ENCODE peak calls at places on chromosomes 16 and 17, in five cellular contexts. One of them, this sample, is unnamed.

GRCh38 chr17:77822302-77823030 is 136.0 kb upstream of the TNRC6C start:
- DNase-seq in posterior cingulate gyrus: no peak
- DNase-seq in effector memory CD4-positive, alpha-beta T cell: no peak
- DNase-seq in dorsolateral prefrontal cortex: no peak
- DNase-seq in cardiac fibroblast: no peak
- DNase-seq in this sample: no peak

GRCh38 chr17:40027614-40028012 is 12.4 kb downstream of the CSF3 start:
- DNase-seq in posterior cingulate gyrus: no peak
- DNase-seq in effector memory CD4-positive, alpha-beta T cell: no peak
- DNase-seq in dorsolateral prefrontal cortex: no peak
- DNase-seq in cardiac fibroblast: no peak
- DNase-seq in this sample: no peak

GRCh38 chr17:1686086-1686485 is 1.4 kb upstream of the PRPF8 start:
- DNase-seq in posterior cingulate gyrus: no peak
- DNase-seq in effector memory CD4-positive, alpha-beta T cell: no peak
- DNase-seq in dorsolateral prefrontal cortex: no peak
- DNase-seq in cardiac fibroblast: no peak
- DNase-seq in this sample: no peak

GRCh38 chr17:76432712-76433336 is 20.1 kb downstream of the UBE2O start:
- DNase-seq in posterior cingulate gyrus: no peak
- DNase-seq in effector memory CD4-positive, alpha-beta T cell: no peak
- DNase-seq in dorsolateral prefrontal cortex: no peak
- DNase-seq in cardiac fibroblast: peak
- DNase-seq in this sample: no peak

GRCh38 chr16:85735225-85735722 is 15.6 kb downstream of the C16orf74 start:
- DNase-seq in posterior cingulate gyrus: no peak
- DNase-seq in effector memory CD4-positive, alpha-beta T cell: peak
- DNase-seq in dorsolateral prefrontal cortex: no peak
- DNase-seq in cardiac fibroblast: no peak
- DNase-seq in this sample: no peak

GRCh38 chr16:85485379-85485778 is 127.7 kb upstream of the GSE1 start:
- DNase-seq in posterior cingulate gyrus: peak
- DNase-seq in effector memory CD4-positive, alpha-beta T cell: no peak
- DNase-seq in dorsolateral prefrontal cortex: peak
- DNase-seq in cardiac fibroblast: no peak
- DNase-seq in this sample: no peak

GRCh38 chr16:26857371-26857770 is 209.4 kb upstream of the C16orf82 start:
- DNase-seq in posterior cingulate gyrus: no peak
- DNase-seq in effector memory CD4-positive, alpha-beta T cell: no peak
- DNase-seq in dorsolateral prefrontal cortex: no peak
- DNase-seq in cardiac fibroblast: no peak
- DNase-seq in this sample: no peak

GRCh38 chr17:78597923-78598545 is 20.8 kb upstream of the DNAH17 start:
- DNase-seq in posterior cingulate gyrus: no peak
- DNase-seq in effector memory CD4-positive, alpha-beta T cell: no peak
- DNase-seq in dorsolateral prefrontal cortex: no peak
- DNase-seq in cardiac fibroblast: peak
- DNase-seq in this sample: no peak

GRCh38 chr16:2663553-2664521 is 18.5 kb upstream of the KCTD5 start:
- DNase-seq in posterior cingulate gyrus: no peak
- DNase-seq in effector memory CD4-positive, alpha-beta T cell: no peak
- DNase-seq in dorsolateral prefrontal cortex: no peak
- DNase-seq in cardiac fibroblast: peak
- DNase-seq in this sample: no peak

GRCh38 chr16:87138868-87139267 is 178.3 kb downstream of the C16orf95 start:
- DNase-seq in posterior cingulate gyrus: no peak
- DNase-seq in effector memory CD4-positive, alpha-beta T cell: no peak
- DNase-seq in dorsolateral prefrontal cortex: no peak
- DNase-seq in cardiac fibroblast: no peak
- DNase-seq in this sample: no peak

GRCh38 chr16:81238296-81239011 is at the start of gene BCO1:
- DNase-seq in posterior cingulate gyrus: no peak
- DNase-seq in effector memory CD4-positive, alpha-beta T cell: no peak
- DNase-seq in dorsolateral prefrontal cortex: no peak
- DNase-seq in cardiac fibroblast: peak
- DNase-seq in this sample: no peak

GRCh38 chr16:89575247-89576172 is at the start of gene CPNE7:
- DNase-seq in posterior cingulate gyrus: no peak
- DNase-seq in effector memory CD4-positive, alpha-beta T cell: no peak
- DNase-seq in dorsolateral prefrontal cortex: no peak
- DNase-seq in cardiac fibroblast: no peak
- DNase-seq in this sample: peak

GRCh38 chr16:13594798-13595197 is 325.2 kb upstream of the ERCC4 start:
- DNase-seq in posterior cingulate gyrus: no peak
- DNase-seq in effector memory CD4-positive, alpha-beta T cell: no peak
- DNase-seq in dorsolateral prefrontal cortex: no peak
- DNase-seq in cardiac fibroblast: no peak
- DNase-seq in this sample: no peak

GRCh38 chr17:45136846-45137560 is 1.5 kb downstream of the ACBD4 start:
- DNase-seq in posterior cingulate gyrus: no peak
- DNase-seq in effector memory CD4-positive, alpha-beta T cell: no peak
- DNase-seq in dorsolateral prefrontal cortex: no peak
- DNase-seq in cardiac fibroblast: no peak
- DNase-seq in this sample: no peak